ENCODE peak calls at places on chromosomes 12 and 14, in eight cellular contexts. Z, F, W, S, Q, P, T and D are unnamed samples.
A peak's percentile ranks its signal among the peaks of the same experiment; 100 is the strongest.

GRCh38 chr12:53978477-53979356 is 4.0 kb upstream of the HOTAIR start:
- DNase-seq in Z (no peak), F (no peak), W (no peak), S (peak; percentile 73), Q (no peak), P (no peak), T (no peak), D (no peak)

GRCh38 chr14:89588840-89589296 is 171.8 kb upstream of the FOXN3 start:
- DNase-seq in Z (no peak), F (no peak), W (no peak), S (no peak), Q (no peak), P (no peak), T (no peak), D (no peak)

GRCh38 chr12:3119745-3120660 is 42.8 kb downstream of the TSPAN9 start:
- DNase-seq in Z (peak; percentile 68), F (no peak), W (peak; percentile 79), S (peak; percentile 35), Q (peak; percentile 72), P (peak; percentile 20), T (peak; percentile 81), D (peak; percentile 62)

GRCh38 chr14:32697114-32697513 is 241.6 kb upstream of the NPAS3 start:
- DNase-seq in Z (no peak), F (no peak), W (no peak), S (peak; percentile 93), Q (no peak), P (no peak), T (no peak), D (no peak)

GRCh38 chr12:49678711-49679110 is 28.5 kb downstream of the FMNL3 start:
- DNase-seq in Z (no peak), F (no peak), W (no peak), S (no peak), Q (no peak), P (no peak), T (no peak), D (no peak)

GRCh38 chr12:59944177-59944576 is 348.3 kb downstream of the SLC16A7 start:
- DNase-seq in Z (no peak), F (no peak), W (no peak), S (no peak), Q (no peak), P (no peak), T (no peak), D (no peak)

GRCh38 chr12:85188609-85189008 is 91.4 kb upstream of the ALX1 start:
- DNase-seq in Z (no peak), F (no peak), W (no peak), S (no peak), Q (no peak), P (no peak), T (no peak), D (no peak)

GRCh38 chr14:105067140-105067968 is 2.1 kb upstream of the GPR132 start:
- DNase-seq in Z (no peak), F (no peak), W (no peak), S (no peak), Q (no peak), P (peak; percentile 42), T (peak; percentile 64), D (no peak)

GRCh38 chr12:49897276-49897675 is 6.4 kb downstream of the FAIM2 start:
- DNase-seq in Z (no peak), F (no peak), W (no peak), S (no peak), Q (no peak), P (no peak), T (no peak), D (peak; percentile 30)

GRCh38 chr14:100900837-100901390 is 2.6 kb downstream of the RTL1 start:
- DNase-seq in Z (no peak), F (no peak), W (no peak), S (peak; percentile 33), Q (no peak), P (peak; percentile 22), T (no peak), D (peak; percentile 39)

GRCh38 chr14:92223027-92223426 is 99.9 kb upstream of the SLC24A4 start:
- DNase-seq in Z (no peak), F (no peak), W (peak; percentile 36), S (no peak), Q (no peak), P (no peak), T (no peak), D (no peak)

GRCh38 chr12:5946388-5946787 is 1.3 kb upstream of the ANO2 start:
- DNase-seq in Z (no peak), F (no peak), W (no peak), S (no peak), Q (no peak), P (no peak), T (no peak), D (no peak)

GRCh38 chr12:98578821-98579220 is 14.7 kb upstream of the SLC25A3 start:
- DNase-seq in Z (no peak), F (no peak), W (no peak), S (no peak), Q (no peak), P (peak; percentile 85), T (no peak), D (no peak)

GRCh38 chr12:106418970-106419369 is 61.4 kb downstream of the POLR3B start:
- DNase-seq in Z (no peak), F (no peak), W (no peak), S (no peak), Q (no peak), P (no peak), T (no peak), D (no peak)

GRCh38 chr12:118960865-118961264 is 20.5 kb upstream of the SRRM4 start:
- DNase-seq in Z (no peak), F (no peak), W (no peak), S (no peak), Q (no peak), P (no peak), T (no peak), D (no peak)

GRCh38 chr12:29970501-29970900 is 186.8 kb upstream of the TMTC1 start:
- DNase-seq in Z (no peak), F (no peak), W (no peak), S (no peak), Q (no peak), P (no peak), T (no peak), D (no peak)

GRCh38 chr14:34234258-34234657 is 227.8 kb downstream of the SPTSSA start:
- DNase-seq in Z (no peak), F (no peak), W (peak; percentile 73), S (no peak), Q (no peak), P (no peak), T (no peak), D (no peak)